ENCODE peak calls at places on chromosomes 4 and X, in four cellular contexts. J is AG04449, I is hypothalamus, Q is iris pigment epithelial cell. U is an unnamed sample.
A peak's percentile ranks its signal among the peaks of the same experiment; 100 is the strongest.

GRCh38 chr4:136858911-136859310 is 673.4 kb downstream of the PCDH18 start:
- DNase-seq in Q (no peak), I (no peak), J (no peak), U (no peak)

GRCh38 chrX:84187501-84188319 is at the start of gene RPS6KA6:
- DNase-seq in Q (peak; percentile 20), J (no peak), I (no peak), U (peak; percentile 3)

GRCh38 chrX:95823796-95824195 is 860.8 kb upstream of the DIAPH2 start:
- DNase-seq in I (no peak), J (no peak), Q (no peak), U (no peak)

GRCh38 chr4:6942238-6942800 is 32.7 kb downstream of the TBC1D14 start:
- DNase-seq in I (no peak), Q (peak; percentile 99), J (peak; percentile 95), U (peak; percentile 87)

GRCh38 chrX:12894074-12894691 is 12.2 kb upstream of the TLR8 start:
- DNase-seq in I (peak; percentile 1), Q (peak; percentile 15), J (no peak), U (no peak)

GRCh38 chrX:47217121-47217851 is 1.2 kb upstream of the CDK16 start:
- DNase-seq in J (no peak), Q (peak; percentile 70), I (no peak), U (peak; percentile 71)

GRCh38 chr4:15116509-15117079 is 114.3 kb downstream of the CPEB2 start:
- DNase-seq in Q (no peak), J (no peak), I (no peak), U (no peak)

GRCh38 chr4:92529510-92529909 is 225.7 kb downstream of the GRID2 start:
- DNase-seq in Q (no peak), I (no peak), J (no peak), U (no peak)

GRCh38 chr4:19748911-19749473 is 502.7 kb upstream of the SLIT2 start:
- DNase-seq in Q (no peak), I (no peak), J (no peak), U (no peak)

GRCh38 chr4:87045659-87046058 is 110.8 kb downstream of the AFF1 start:
- DNase-seq in Q (no peak), I (no peak), J (no peak), U (no peak)

U was measured in NCI-H226.